ENCODE peak calls at places on chromosomes 11 and 22, in six cellular contexts. One of them, this sample, is unnamed.

GRCh38 chr22:44102856-44103255 is 77.9 kb upstream of the PARVG start:
- DNase-seq in GM23338: no peak
- DNase-seq in HL-60: no peak
- DNase-seq in A549: no peak
- DNase-seq in GM12878: no peak
- DNase-seq in HCT116: no peak
- DNase-seq in this sample: no peak

GRCh38 chr22:23130697-23131096 is 11.1 kb downstream of the RSPH14 start:
- DNase-seq in HCT116: no peak
- DNase-seq in GM12878: no peak
- DNase-seq in HL-60: no peak
- DNase-seq in GM23338: no peak
- DNase-seq in A549: no peak
- DNase-seq in this sample: no peak

GRCh38 chr22:37230673-37231405 is 13.2 kb downstream of the RAC2 start:
- DNase-seq in GM23338: no peak
- DNase-seq in HL-60: no peak
- DNase-seq in HCT116: no peak
- DNase-seq in A549: no peak
- DNase-seq in GM12878: peak; percentile 61
- DNase-seq in this sample: no peak

GRCh38 chr11:121082670-121083069 is 18.4 kb upstream of the TECTA start:
- DNase-seq in A549: no peak
- DNase-seq in HL-60: no peak
- DNase-seq in HCT116: no peak
- DNase-seq in GM23338: peak; percentile 81
- DNase-seq in GM12878: no peak
- DNase-seq in this sample: no peak

GRCh38 chr11:15800121-15800800 is 556.1 kb downstream of the SOX6 start:
- DNase-seq in A549: no peak
- DNase-seq in GM23338: no peak
- DNase-seq in HL-60: peak; percentile 91
- DNase-seq in GM12878: no peak
- DNase-seq in HCT116: no peak
- DNase-seq in this sample: no peak

GRCh38 chr22:39852799-39853198 is 40.8 kb downstream of the ENTHD1 start:
- DNase-seq in HCT116: no peak
- DNase-seq in HL-60: no peak
- DNase-seq in GM12878: no peak
- DNase-seq in GM23338: no peak
- DNase-seq in A549: no peak
- DNase-seq in this sample: no peak

GRCh38 chr11:45736424-45736823 is 68.5 kb upstream of the SLC35C1 start:
- DNase-seq in HCT116: no peak
- DNase-seq in GM23338: no peak
- DNase-seq in GM12878: no peak
- DNase-seq in HL-60: peak; percentile 16
- DNase-seq in A549: no peak
- DNase-seq in this sample: no peak

GRCh38 chr11:89487016-89487415 is 4.2 kb downstream of the NOX4 start:
- DNase-seq in GM12878: no peak
- DNase-seq in HL-60: no peak
- DNase-seq in A549: no peak
- DNase-seq in GM23338: no peak
- DNase-seq in HCT116: no peak
- DNase-seq in this sample: no peak

GRCh38 chr11:120903686-120904085 is 120.2 kb upstream of the TBCEL start:
- DNase-seq in HCT116: no peak
- DNase-seq in GM23338: no peak
- DNase-seq in GM12878: no peak
- DNase-seq in A549: no peak
- DNase-seq in HL-60: no peak
- DNase-seq in this sample: no peak

GRCh38 chr11:118927554-118928107 is 1.9 kb upstream of the BCL9L start:
- DNase-seq in HL-60: no peak
- DNase-seq in A549: no peak
- DNase-seq in HCT116: no peak
- DNase-seq in GM12878: no peak
- DNase-seq in GM23338: no peak
- DNase-seq in this sample: no peak

GRCh38 chr11:5042091-5042490 is 4.2 kb upstream of the OR52J3 start:
- DNase-seq in HCT116: no peak
- DNase-seq in GM23338: no peak
- DNase-seq in A549: no peak
- DNase-seq in GM12878: no peak
- DNase-seq in HL-60: no peak
- DNase-seq in this sample: no peak

DNA sequence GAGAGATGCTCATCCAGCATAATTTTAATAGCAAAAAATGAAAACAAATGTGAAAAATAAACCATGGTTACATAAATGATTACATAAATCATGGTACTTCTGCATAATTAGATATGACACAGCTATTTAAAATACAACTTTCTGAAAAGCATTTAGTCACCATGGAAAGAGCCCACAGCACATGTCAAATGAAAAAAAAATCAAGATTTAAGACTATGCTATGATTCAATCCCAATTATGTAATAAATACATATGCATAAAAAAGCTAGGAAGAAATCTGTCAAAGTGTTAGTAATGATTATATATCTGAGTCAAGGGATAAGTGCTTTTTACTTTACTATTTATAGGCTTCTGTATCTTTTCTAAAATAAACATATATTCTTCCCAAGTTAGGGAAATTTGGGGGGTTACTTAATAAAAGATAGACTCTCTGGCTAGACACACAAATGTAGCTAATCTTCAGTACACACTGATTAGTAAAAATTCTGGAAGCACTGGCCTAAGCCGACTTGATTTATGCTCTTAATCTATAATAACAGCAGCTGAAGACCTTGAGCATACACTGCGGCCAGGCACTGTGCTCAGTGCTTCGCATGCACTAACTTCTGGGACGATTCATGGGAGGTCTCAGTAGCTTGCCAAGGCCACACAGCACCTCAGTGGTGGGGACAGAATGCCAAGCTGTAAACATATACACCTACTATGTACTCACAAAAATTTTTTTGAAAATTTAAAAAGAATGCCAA is 19.6 kb downstream of the SERPIND1 start:
- DNase-seq in HL-60: no peak
- DNase-seq in A549: no peak
- DNase-seq in GM23338: no peak
- DNase-seq in GM12878: no peak
- DNase-seq in HCT116: no peak
- DNase-seq in this sample: no peak
- TF ChIP-seq REST in HL-60: no peak
- TF ChIP-seq REST in A549: no peak
- TF ChIP-seq REST in GM23338: no peak
- TF ChIP-seq REST in GM12878: no peak
- TF ChIP-seq REST in HCT116: no peak
- TF ChIP-seq REST in this sample: no peak

DNA sequence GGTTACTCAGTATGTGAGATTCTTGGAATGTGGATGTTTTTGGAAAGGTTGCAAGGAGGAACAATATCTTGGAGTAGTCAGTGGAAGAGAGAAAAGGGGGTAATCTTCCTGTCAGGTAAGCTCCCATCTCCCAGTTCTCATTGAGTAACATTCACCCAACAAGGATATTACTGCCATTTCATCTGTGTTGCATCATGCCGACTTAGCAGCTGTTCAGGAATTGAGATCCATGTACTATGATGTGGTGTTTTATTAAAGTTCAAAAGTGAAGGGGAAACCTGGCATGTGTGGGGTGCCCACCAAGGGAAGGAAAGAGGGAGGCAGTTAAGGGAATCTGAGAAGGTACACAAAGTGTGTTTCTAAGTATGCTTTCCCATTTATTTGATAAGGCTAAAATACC is 58.4 kb upstream of the RASSF10 start:
- DNase-seq in GM12878: no peak
- DNase-seq in A549: no peak
- DNase-seq in HCT116: no peak
- DNase-seq in GM23338: no peak
- DNase-seq in HL-60: no peak
- DNase-seq in this sample: no peak
- TF ChIP-seq REST in GM12878: no peak
- TF ChIP-seq REST in A549: no peak
- TF ChIP-seq REST in HCT116: no peak
- TF ChIP-seq REST in GM23338: no peak
- TF ChIP-seq REST in HL-60: no peak
- TF ChIP-seq REST in this sample: no peak

DNA sequence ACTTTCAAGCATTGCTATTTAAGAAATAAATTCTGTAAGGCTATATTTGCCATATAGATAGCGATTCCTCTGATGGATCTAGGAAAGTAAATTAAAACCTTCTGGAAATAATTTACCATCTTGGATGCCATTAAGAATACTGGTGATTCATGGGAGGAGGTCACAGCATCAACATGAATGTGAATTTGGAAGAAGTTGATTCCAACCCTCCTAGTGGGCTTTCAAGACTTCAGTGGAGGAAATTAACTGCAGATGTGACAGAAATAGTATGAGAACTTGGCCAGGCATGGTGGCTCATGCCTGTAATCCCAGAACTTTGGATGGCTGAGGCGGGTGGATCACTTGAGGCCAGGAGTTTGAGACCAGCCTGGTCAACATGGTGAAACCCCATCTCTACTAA is 14.3 kb downstream of the XNDC1N start:
- DNase-seq in HCT116: no peak
- DNase-seq in HL-60: no peak
- DNase-seq in GM23338: no peak
- DNase-seq in A549: no peak
- DNase-seq in GM12878: no peak
- DNase-seq in this sample: no peak
- TF ChIP-seq REST in HCT116: no peak
- TF ChIP-seq REST in HL-60: no peak
- TF ChIP-seq REST in GM23338: no peak
- TF ChIP-seq REST in A549: no peak
- TF ChIP-seq REST in GM12878: no peak
- TF ChIP-seq REST in this sample: no peak

GRCh38 chr11:113991170-113991569 is 16.3 kb downstream of the HTR3A start:
- DNase-seq in HL-60: no peak
- DNase-seq in GM23338: peak; percentile 87
- DNase-seq in GM12878: no peak
- DNase-seq in HCT116: no peak
- DNase-seq in A549: no peak
- DNase-seq in this sample: no peak

GRCh38 chr11:113992459-113993105 is 17.7 kb downstream of the HTR3A start:
- DNase-seq in HCT116: no peak
- DNase-seq in A549: no peak
- DNase-seq in GM23338: peak; percentile 36
- DNase-seq in HL-60: no peak
- DNase-seq in GM12878: no peak
- DNase-seq in this sample: no peak

GRCh38 chr11:113991718-113992458 is 17.0 kb downstream of the HTR3A start:
- DNase-seq in GM23338: no peak
- DNase-seq in HL-60: no peak
- DNase-seq in A549: no peak
- DNase-seq in HCT116: no peak
- DNase-seq in GM12878: no peak
- DNase-seq in this sample: no peak

GRCh38 chr11:113997473-113997872 is 22.6 kb downstream of the HTR3A start:
- DNase-seq in HCT116: no peak
- DNase-seq in A549: no peak
- DNase-seq in HL-60: no peak
- DNase-seq in GM12878: no peak
- DNase-seq in GM23338: no peak
- DNase-seq in this sample: no peak

GRCh38 chr11:113994077-113994954 is 19.4 kb downstream of the HTR3A start:
- DNase-seq in HL-60: no peak
- DNase-seq in GM12878: no peak
- DNase-seq in GM23338: peak; percentile 74
- DNase-seq in HCT116: no peak
- DNase-seq in A549: peak; percentile 37
- DNase-seq in this sample: no peak
- TF ChIP-seq REST in HL-60: no peak
- TF ChIP-seq REST in GM12878: no peak
- TF ChIP-seq REST in GM23338: no peak
- TF ChIP-seq REST in HCT116: no peak
- TF ChIP-seq REST in A549: no peak
- TF ChIP-seq REST in this sample: no peak

DNA sequence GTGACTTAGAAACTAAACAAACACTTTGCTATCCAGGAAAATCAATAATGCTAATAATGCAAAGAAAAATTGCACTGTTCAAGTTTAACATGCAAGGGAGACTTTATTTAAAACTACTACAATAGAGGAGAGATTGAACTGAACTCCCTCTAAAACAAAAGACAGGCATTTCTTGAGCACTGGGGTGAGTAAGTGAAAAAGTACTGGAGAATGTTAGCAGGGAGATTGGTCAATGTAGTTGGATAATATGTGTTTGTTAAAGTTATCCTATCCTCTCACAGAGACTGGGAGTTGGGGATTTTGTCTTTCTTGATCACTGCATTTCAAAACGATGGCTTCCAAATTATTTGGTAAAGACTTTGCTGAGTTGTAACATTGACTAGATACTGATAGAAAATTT is 77.6 kb downstream of the LUZP2 start:
- DNase-seq in GM12878: no peak
- DNase-seq in GM23338: no peak
- DNase-seq in HL-60: no peak
- DNase-seq in HCT116: no peak
- DNase-seq in A549: no peak
- DNase-seq in this sample: no peak
- TF ChIP-seq REST in GM12878: no peak
- TF ChIP-seq REST in GM23338: no peak
- TF ChIP-seq REST in HL-60: no peak
- TF ChIP-seq REST in HCT116: no peak
- TF ChIP-seq REST in A549: no peak
- TF ChIP-seq REST in this sample: no peak

This sample was measured in Panc1.